ENCODE peak calls at places on chromosomes 12 and 14, in ten cellular contexts. X is GM12865; T is A549; W is stromal cell of bone marrow; R is nucleus accumbens; G is SHP77; Y is stimulated activated CD4-positive, alpha-beta T cell treated with anti-CD3 and anti-CD28 coated beads, Interleukin-12 subunit alpha, Interleukin-12 subunit beta, amount 100 ng/mL, for 4 hours; Q is progenitor cell of endocrine pancreas; U is activated CD4-positive, alpha-beta T cell treated with anti-CD3 and anti-CD28 coated beads for 48 hours; V is IMR-90. M is an unnamed sample.

GRCh38 chr12:108955225-108955835 is 65.5 kb downstream of the SVOP start:
- DNase-seq in U (no peak), R (no peak), G (peak; percentile 91), Q (no peak), W (peak; percentile 7), T (no peak), V (no peak), Y (no peak), X (no peak), M (no peak)

GRCh38 chr12:95205685-95206084 is 11.6 kb downstream of the FGD6 start:
- DNase-seq in R (no peak), W (peak; percentile 78), V (peak; percentile 90), Q (no peak), G (no peak), U (no peak), X (peak; percentile 49), Y (no peak), T (peak; percentile 40), M (no peak)

GRCh38 chr12:66538970-66539369 is 139.9 kb downstream of the GRIP1 start:
- DNase-seq in U (no peak), T (no peak), G (no peak), X (no peak), V (no peak), W (no peak), Y (no peak), Q (no peak), R (no peak), M (no peak)

GRCh38 chr14:66038214-66038977 is 447.8 kb upstream of the CCDC196 start:
- DNase-seq in R (no peak), T (no peak), V (peak; percentile 0), X (no peak), Q (no peak), G (no peak), Y (no peak), U (no peak), W (peak; percentile 36), M (no peak)

GRCh38 chr12:27434673-27435565 is 11.6 kb upstream of the SMCO2 start:
- DNase-seq in R (no peak), X (peak; percentile 17), T (peak; percentile 26), U (peak; percentile 24), Q (no peak), Y (peak; percentile 2), V (no peak), G (no peak), W (no peak), M (no peak)

GRCh38 chr12:19965196-19966038 is 402.9 kb upstream of the PDE3A start:
- DNase-seq in X (no peak), G (no peak), V (no peak), Y (no peak), R (no peak), W (no peak), U (no peak), Q (no peak), T (no peak), M (no peak)

GRCh38 chr14:31717294-31718085 is 156.3 kb downstream of the NUBPL start:
- DNase-seq in V (no peak), Y (no peak), T (no peak), R (no peak), U (no peak), W (peak; percentile 20), X (no peak), G (no peak), Q (no peak), M (no peak)

GRCh38 chr14:41891624-41892023 is 284.9 kb downstream of the LRFN5 start:
- DNase-seq in X (no peak), Q (no peak), U (no peak), V (no peak), T (no peak), R (no peak), Y (no peak), W (no peak), G (no peak), M (no peak)

GRCh38 chr14:66254066-66254465 is 232.1 kb upstream of the CCDC196 start:
- DNase-seq in W (no peak), V (no peak), Q (no peak), Y (no peak), U (no peak), R (no peak), X (no peak), T (no peak), G (no peak), M (no peak)

GRCh38 chr12:77788231-77789168 is 42.2 kb upstream of the NAV3 start:
- DNase-seq in G (no peak), R (no peak), Q (no peak), T (no peak), U (no peak), Y (no peak), X (no peak), V (no peak), W (no peak), M (no peak)

GRCh38 chr12:129186952-129187351 is 333.7 kb downstream of the GLT1D1 start:
- DNase-seq in G (no peak), W (no peak), X (no peak), U (no peak), V (no peak), T (peak; percentile 6), Q (no peak), R (no peak), Y (no peak), M (no peak)

GRCh38 chr14:100640481-100641273 is 53.5 kb upstream of the BEGAIN start:
- DNase-seq in X (peak; percentile 82), T (no peak), W (peak; percentile 28), Y (peak; percentile 45), G (no peak), U (peak; percentile 85), V (peak; percentile 28), Q (no peak), R (no peak), M (peak; percentile 58)

GRCh38 chr12:67764946-67765619 is 116.5 kb downstream of the DYRK2 start:
- DNase-seq in W (no peak), R (no peak), Y (no peak), V (no peak), U (no peak), T (no peak), G (no peak), X (no peak), Q (no peak), M (no peak)

GRCh38 chr12:30877110-30877875 is 49.3 kb upstream of the TSPAN11 start:
- DNase-seq in W (no peak), R (no peak), U (no peak), T (no peak), Y (no peak), Q (no peak), V (no peak), X (no peak), G (no peak), M (no peak)

GRCh38 chr12:131499160-131499863 is 211.6 kb upstream of the SFSWAP start:
- DNase-seq in W (no peak), V (no peak), G (no peak), R (no peak), Y (no peak), T (no peak), X (no peak), U (no peak), Q (no peak), M (no peak)

GRCh38 chr12:104736307-104736706 is 221.8 kb downstream of the SLC41A2 start:
- DNase-seq in T (no peak), U (no peak), R (no peak), W (peak; percentile 79), G (no peak), Q (no peak), Y (no peak), X (no peak), V (peak; percentile 53), M (no peak)